ENCODE peak calls at places on chromosomes 2 and 18, in five cellular contexts. T is anterior cingulate cortex, R is mesothelial cell of epicardium, V is T1000, G is heart left ventricle. N is an unnamed sample.
A peak's percentile ranks its signal among the peaks of the same experiment; 100 is the strongest.

GRCh38 chr2:240458900-240459391 is 23.5 kb downstream of the GPC1 start:
- DNase-seq in T (no peak), R (peak; percentile 16), V (no peak), G (peak; percentile 30), N (no peak)

GRCh38 chr2:35410431-35411061 is 945.0 kb upstream of the CRIM1 start:
- DNase-seq in T (peak; percentile 31), R (peak; percentile 51), V (peak; percentile 6), G (peak; percentile 28), N (peak; percentile 32)

GRCh38 chr2:132489150-132489549 is 72.5 kb downstream of the GPR39 start:
- DNase-seq in T (no peak), R (peak; percentile 38), V (no peak), G (peak; percentile 36), N (peak; percentile 34)

GRCh38 chr2:241985986-241986329 is 116.4 kb downstream of the RTP5 start:
- DNase-seq in T (no peak), R (no peak), V (no peak), G (no peak), N (no peak)

GRCh38 chr2:147017976-147018645 is 826.7 kb upstream of the ACVR2A start:
- DNase-seq in T (no peak), R (no peak), V (no peak), G (no peak), N (no peak)

GRCh38 chr18:2532797-2533196 is 38.5 kb downstream of the METTL4 start:
- DNase-seq in T (no peak), R (no peak), V (no peak), G (no peak), N (no peak)

GRCh38 chr2:178910005-178910404 is 102.8 kb upstream of the TTN start:
- DNase-seq in T (no peak), R (no peak), V (no peak), G (no peak), N (no peak)

GRCh38 chr2:8592736-8593135 is 89.1 kb upstream of the ID2 start:
- DNase-seq in T (no peak), R (no peak), V (no peak), G (peak; percentile 52), N (no peak)

GRCh38 chr18:10455726-10456453 is 1.5 kb downstream of the APCDD1 start:
- DNase-seq in T (no peak), R (no peak), V (no peak), G (no peak), N (no peak)

GRCh38 chr2:20062615-20063545 is 11.5 kb upstream of the LAPTM4A start:
- DNase-seq in T (no peak), R (no peak), V (peak; percentile 56), G (peak; percentile 52), N (no peak)

GRCh38 chr2:120395686-120396518 is 50.0 kb downstream of the INHBB start:
- DNase-seq in T (no peak), R (peak; percentile 60), V (no peak), G (no peak), N (no peak)

GRCh38 chr2:191635333-191636234 is 42.4 kb upstream of the NABP1 start:
- DNase-seq in T (no peak), R (no peak), V (no peak), G (no peak), N (no peak)

GRCh38 chr2:23384551-23385349 is at the start of gene KLHL29:
- DNase-seq in T (peak; percentile 46), R (peak; percentile 70), V (peak; percentile 58), G (peak; percentile 79), N (no peak)

N was measured in substantia nigra.